ENCODE peak calls at places on chromosome 5, in five cellular contexts. One of them, this sample, is unnamed.

GRCh38 chr5:176652136-176652535 is 4.9 kb downstream of the TSPAN17 start:
- DNase-seq in GM23248: peak; percentile 26
- DNase-seq in HEK293T: peak; percentile 42
- DNase-seq in activated T-cell treated with anti-CD3 and anti-CD28 coated beads for 24 hours: no peak
- DNase-seq in stimulated activated CD4-positive, alpha-beta T cell treated with anti-CD3 and anti-CD28 coated beads, Interleukin-2, amount 100 ng/mL, for 24 hours: no peak
- DNase-seq in this sample: no peak

GRCh38 chr5:154058055-154059038 is 19.6 kb downstream of the MFAP3 start:
- DNase-seq in activated T-cell treated with anti-CD3 and anti-CD28 coated beads for 24 hours: no peak
- DNase-seq in GM23248: no peak
- DNase-seq in stimulated activated CD4-positive, alpha-beta T cell treated with anti-CD3 and anti-CD28 coated beads, Interleukin-2, amount 100 ng/mL, for 24 hours: no peak
- DNase-seq in HEK293T: peak; percentile 14
- DNase-seq in this sample: no peak

GRCh38 chr5:152329191-152329590 is 75.9 kb downstream of the NMUR2 start:
- DNase-seq in stimulated activated CD4-positive, alpha-beta T cell treated with anti-CD3 and anti-CD28 coated beads, Interleukin-2, amount 100 ng/mL, for 24 hours: no peak
- DNase-seq in GM23248: no peak
- DNase-seq in activated T-cell treated with anti-CD3 and anti-CD28 coated beads for 24 hours: no peak
- DNase-seq in HEK293T: no peak
- DNase-seq in this sample: no peak

GRCh38 chr5:1899201-1899600 is 16.5 kb upstream of the IRX4 start:
- DNase-seq in activated T-cell treated with anti-CD3 and anti-CD28 coated beads for 24 hours: no peak
- DNase-seq in HEK293T: no peak
- DNase-seq in stimulated activated CD4-positive, alpha-beta T cell treated with anti-CD3 and anti-CD28 coated beads, Interleukin-2, amount 100 ng/mL, for 24 hours: no peak
- DNase-seq in GM23248: no peak
- DNase-seq in this sample: peak; percentile 16

GRCh38 chr5:154371687-154372086 is 74.1 kb upstream of the SAP30L start:
- DNase-seq in stimulated activated CD4-positive, alpha-beta T cell treated with anti-CD3 and anti-CD28 coated beads, Interleukin-2, amount 100 ng/mL, for 24 hours: no peak
- DNase-seq in GM23248: peak; percentile 94
- DNase-seq in HEK293T: no peak
- DNase-seq in activated T-cell treated with anti-CD3 and anti-CD28 coated beads for 24 hours: no peak
- DNase-seq in this sample: no peak

GRCh38 chr5:5159282-5160108 is 19.4 kb downstream of the ADAMTS16 start:
- DNase-seq in activated T-cell treated with anti-CD3 and anti-CD28 coated beads for 24 hours: no peak
- DNase-seq in GM23248: no peak
- DNase-seq in HEK293T: no peak
- DNase-seq in stimulated activated CD4-positive, alpha-beta T cell treated with anti-CD3 and anti-CD28 coated beads, Interleukin-2, amount 100 ng/mL, for 24 hours: no peak
- DNase-seq in this sample: no peak

GRCh38 chr5:39588176-39588575 is 163.4 kb upstream of the DAB2 start:
- DNase-seq in GM23248: no peak
- DNase-seq in HEK293T: no peak
- DNase-seq in stimulated activated CD4-positive, alpha-beta T cell treated with anti-CD3 and anti-CD28 coated beads, Interleukin-2, amount 100 ng/mL, for 24 hours: no peak
- DNase-seq in activated T-cell treated with anti-CD3 and anti-CD28 coated beads for 24 hours: no peak
- DNase-seq in this sample: no peak

GRCh38 chr5:37575541-37576489 is 196.7 kb downstream of the WDR70 start:
- DNase-seq in stimulated activated CD4-positive, alpha-beta T cell treated with anti-CD3 and anti-CD28 coated beads, Interleukin-2, amount 100 ng/mL, for 24 hours: no peak
- DNase-seq in activated T-cell treated with anti-CD3 and anti-CD28 coated beads for 24 hours: no peak
- DNase-seq in GM23248: no peak
- DNase-seq in HEK293T: no peak
- DNase-seq in this sample: no peak

GRCh38 chr5:18802336-18802735 is 1168.1 kb downstream of the TAF11L14 start:
- DNase-seq in GM23248: no peak
- DNase-seq in activated T-cell treated with anti-CD3 and anti-CD28 coated beads for 24 hours: no peak
- DNase-seq in stimulated activated CD4-positive, alpha-beta T cell treated with anti-CD3 and anti-CD28 coated beads, Interleukin-2, amount 100 ng/mL, for 24 hours: no peak
- DNase-seq in HEK293T: no peak
- DNase-seq in this sample: no peak